ENCODE peak calls at places on chromosomes 2 and 18, in five cellular contexts. K is AML-193, V is EH, M is NCI-H2081, H is KG1. G is an unnamed sample.

GRCh38 chr2:32874931-32875330 is 71.8 kb upstream of the LTBP1 start:
- DNase-seq in K (no peak), M (no peak), V (peak; percentile 24), H (no peak), G (no peak)

GRCh38 chr2:237475704-237476107 is 11.3 kb upstream of the MLPH start:
- DNase-seq in K (no peak), M (peak; percentile 22), V (peak; percentile 74), H (no peak), G (peak; percentile 84)

GRCh38 chr2:16620590-16620989 is 45.0 kb downstream of the CYRIA start:
- DNase-seq in K (no peak), M (no peak), V (no peak), H (no peak), G (no peak)

GRCh38 chr2:121093735-121094520 is 191.1 kb downstream of the TFCP2L1 start:
- DNase-seq in H (no peak), M (no peak), K (no peak), V (peak; percentile 66), G (no peak)

GRCh38 chr18:75418293-75418692 is 9.2 kb downstream of the SMIM21 start:
- DNase-seq in K (no peak), M (peak; percentile 38), H (no peak), V (no peak), G (no peak)

GRCh38 chr2:156883828-156884615 is 373.5 kb upstream of the GALNT5 start:
- DNase-seq in V (peak; percentile 6), H (no peak), K (no peak), M (peak; percentile 15), G (peak; percentile 60)

GRCh38 chr2:59301466-59302402 is 1060.6 kb upstream of the FANCL start:
- DNase-seq in K (peak; percentile 44), M (peak; percentile 77), V (peak; percentile 84), H (peak; percentile 31), G (peak; percentile 60)

GRCh38 chr2:69770193-69770702 is 28.3 kb downstream of the ANXA4 start:
- DNase-seq in V (peak; percentile 88), K (no peak), H (no peak), M (no peak), G (peak; percentile 90)

GRCh38 chr18:8424917-8425725 is 184.1 kb upstream of the RAB12 start:
- DNase-seq in K (no peak), H (no peak), M (no peak), V (peak; percentile 94), G (peak; percentile 96)

GRCh38 chr2:197204855-197205254 is 105.7 kb downstream of the ANKRD44 start:
- DNase-seq in K (no peak), H (no peak), M (no peak), V (peak; percentile 53), G (peak; percentile 35)

GRCh38 chr2:9641641-9642040 is 10.8 kb upstream of the YWHAQ start:
- DNase-seq in M (no peak), H (no peak), K (no peak), V (no peak), G (no peak)

GRCh38 chr2:111712940-111713339 is 171.1 kb downstream of the ANAPC1 start:
- DNase-seq in M (no peak), V (no peak), H (no peak), K (no peak), G (no peak)

GRCh38 chr2:16828044-16828827 is 162.6 kb upstream of the CYRIA start:
- DNase-seq in V (no peak), K (no peak), M (no peak), H (no peak), G (no peak)

GRCh38 chr2:63764630-63765029 is 77.1 kb upstream of the UGP2 start:
- DNase-seq in H (no peak), V (peak; percentile 29), M (no peak), K (no peak), G (no peak)

GRCh38 chr2:238136820-238137537 is 1.5 kb upstream of the KLHL30 start:
- DNase-seq in K (peak; percentile 55), H (no peak), V (peak; percentile 83), M (no peak), G (peak; percentile 48)

GRCh38 chr2:237141556-237141955 is 55.9 kb downstream of the COPS8 start:
- DNase-seq in K (no peak), V (peak; percentile 84), M (no peak), H (no peak), G (peak; percentile 99)

GRCh38 chr2:112151275-112151674 is 13.1 kb downstream of the FBLN7 start:
- DNase-seq in K (no peak), V (no peak), H (no peak), M (no peak), G (no peak)

GRCh38 chr2:197909377-197909776 is 105.0 kb downstream of the PLCL1 start:
- DNase-seq in K (no peak), M (no peak), H (no peak), V (peak; percentile 91), G (peak; percentile 9)

GRCh38 chr2:164000171-164000570 is 264.4 kb upstream of the FIGN start:
- DNase-seq in H (no peak), V (peak; percentile 1), K (no peak), M (no peak), G (no peak)

GRCh38 chr2:240225660-240226475 is 85.4 kb upstream of the OTOS start:
- DNase-seq in K (no peak), H (no peak), M (no peak), V (no peak), G (no peak)

GRCh38 chr18:26190506-26190905 is 35.7 kb upstream of the TAF4B start:
- DNase-seq in M (no peak), V (no peak), K (no peak), H (no peak), G (peak; percentile 1)

GRCh38 chr2:25483584-25484266 is 142.0 kb upstream of the DNMT3A start:
- DNase-seq in V (no peak), M (no peak), K (peak; percentile 90), H (peak; percentile 13), G (no peak)

GRCh38 chr2:25416674-25417073 is 74.9 kb upstream of the DNMT3A start:
- DNase-seq in H (no peak), V (no peak), M (no peak), K (no peak), G (no peak)

GRCh38 chr2:165662720-165663119 is 131.3 kb downstream of the GALNT3 start:
- DNase-seq in K (no peak), H (no peak), M (no peak), V (no peak), G (no peak)

GRCh38 chr2:36615214-36615613 is 17.2 kb upstream of the FEZ2 start:
- DNase-seq in V (peak; percentile 76), H (no peak), M (no peak), K (no peak), G (peak; percentile 54)

GRCh38 chr2:77104554-77104953 is 417.6 kb downstream of the LRRTM4 start:
- DNase-seq in M (no peak), K (no peak), H (no peak), V (no peak), G (no peak)

GRCh38 chr2:112839407-112840067 is 3.0 kb upstream of the IL1B start:
- DNase-seq in V (peak; percentile 25), H (no peak), K (peak; percentile 73), M (no peak), G (peak; percentile 92)

GRCh38 chr2:156342252-156343095 is 10.0 kb upstream of the NR4A2 start:
- DNase-seq in H (peak; percentile 17), M (peak; percentile 95), V (peak; percentile 96), K (peak; percentile 79), G (peak; percentile 96)

GRCh38 chr2:189336276-189336975 is 104.8 kb upstream of the WDR75 start:
- DNase-seq in V (peak; percentile 48), K (no peak), H (no peak), M (no peak), G (no peak)

GRCh38 chr2:12261993-12262680 is 454.6 kb upstream of the TRIB2 start:
- DNase-seq in H (no peak), V (peak; percentile 6), K (no peak), M (peak; percentile 15), G (peak; percentile 89)

GRCh38 chr2:206800501-206801416 is 35.4 kb downstream of the FASTKD2 start:
- DNase-seq in M (peak; percentile 79), K (peak; percentile 75), H (peak; percentile 15), V (peak; percentile 78), G (peak; percentile 71)

GRCh38 chr2:108412995-108413726 is 35.4 kb downstream of the SULT1C4 start:
- DNase-seq in V (peak; percentile 98), H (no peak), K (no peak), M (no peak), G (peak; percentile 99)

GRCh38 chr2:234827096-234827860 is 124.5 kb upstream of the SH3BP4 start:
- DNase-seq in V (no peak), H (no peak), K (no peak), M (no peak), G (no peak)